ENCODE peak calls at places on chromosomes 13 and 19, in nine cellular contexts. One of them, this sample, is unnamed.

GRCh38 chr13:42807866-42808265 is 26.5 kb downstream of the FAM216B start:
- DNase-seq in activated naive CD8-positive, alpha-beta T cell treated with anti-CD3 and anti-CD28 coated beads, Interleukin-2, amount 50 U/mL, for 16 hours: no peak
- DNase-seq in dermis blood vessel endothelial cell: no peak
- DNase-seq in fibroblast of pulmonary artery: peak; percentile 59
- DNase-seq in Calu3: no peak
- DNase-seq in progenitor cell of endocrine pancreas: no peak
- DNase-seq in iPS-NIHi11: no peak
- DNase-seq in dorsolateral prefrontal cortex: no peak
- DNase-seq in BJ: no peak
- DNase-seq in this sample: no peak

GRCh38 chr13:49220035-49220855 is at the start of gene MLNR:
- DNase-seq in dermis blood vessel endothelial cell: peak; percentile 39
- DNase-seq in progenitor cell of endocrine pancreas: peak; percentile 52
- DNase-seq in dorsolateral prefrontal cortex: no peak
- DNase-seq in activated naive CD8-positive, alpha-beta T cell treated with anti-CD3 and anti-CD28 coated beads, Interleukin-2, amount 50 U/mL, for 16 hours: peak; percentile 6
- DNase-seq in iPS-NIHi11: peak; percentile 86
- DNase-seq in fibroblast of pulmonary artery: no peak
- DNase-seq in BJ: no peak
- DNase-seq in Calu3: peak; percentile 62
- DNase-seq in this sample: peak; percentile 44

GRCh38 chr13:29754486-29754806 is 96.0 kb downstream of the UBL3 start:
- DNase-seq in iPS-NIHi11: peak; percentile 52
- DNase-seq in fibroblast of pulmonary artery: peak; percentile 39
- DNase-seq in progenitor cell of endocrine pancreas: no peak
- DNase-seq in dorsolateral prefrontal cortex: no peak
- DNase-seq in activated naive CD8-positive, alpha-beta T cell treated with anti-CD3 and anti-CD28 coated beads, Interleukin-2, amount 50 U/mL, for 16 hours: no peak
- DNase-seq in Calu3: no peak
- DNase-seq in BJ: no peak
- DNase-seq in dermis blood vessel endothelial cell: peak; percentile 45
- DNase-seq in this sample: no peak

GRCh38 chr13:95724252-95724651 is 47.3 kb downstream of the DNAJC3 start:
- DNase-seq in activated naive CD8-positive, alpha-beta T cell treated with anti-CD3 and anti-CD28 coated beads, Interleukin-2, amount 50 U/mL, for 16 hours: no peak
- DNase-seq in dorsolateral prefrontal cortex: no peak
- DNase-seq in Calu3: no peak
- DNase-seq in fibroblast of pulmonary artery: peak; percentile 27
- DNase-seq in iPS-NIHi11: no peak
- DNase-seq in progenitor cell of endocrine pancreas: no peak
- DNase-seq in BJ: no peak
- DNase-seq in dermis blood vessel endothelial cell: no peak
- DNase-seq in this sample: no peak

GRCh38 chr19:54923276-54923675 is 17.3 kb downstream of the NCR1 start:
- DNase-seq in BJ: no peak
- DNase-seq in dermis blood vessel endothelial cell: no peak
- DNase-seq in iPS-NIHi11: no peak
- DNase-seq in fibroblast of pulmonary artery: no peak
- DNase-seq in dorsolateral prefrontal cortex: no peak
- DNase-seq in activated naive CD8-positive, alpha-beta T cell treated with anti-CD3 and anti-CD28 coated beads, Interleukin-2, amount 50 U/mL, for 16 hours: no peak
- DNase-seq in progenitor cell of endocrine pancreas: no peak
- DNase-seq in Calu3: no peak
- DNase-seq in this sample: no peak

GRCh38 chr19:10701955-10702307 is 692 bp downstream of the QTRT1 start:
- DNase-seq in fibroblast of pulmonary artery: no peak
- DNase-seq in dorsolateral prefrontal cortex: no peak
- DNase-seq in activated naive CD8-positive, alpha-beta T cell treated with anti-CD3 and anti-CD28 coated beads, Interleukin-2, amount 50 U/mL, for 16 hours: no peak
- DNase-seq in progenitor cell of endocrine pancreas: no peak
- DNase-seq in BJ: no peak
- DNase-seq in dermis blood vessel endothelial cell: peak; percentile 15
- DNase-seq in iPS-NIHi11: peak; percentile 69
- DNase-seq in Calu3: no peak
- DNase-seq in this sample: peak; percentile 41

GRCh38 chr13:86765462-86765861 is 905.7 kb upstream of the SLITRK5 start:
- DNase-seq in dorsolateral prefrontal cortex: no peak
- DNase-seq in BJ: no peak
- DNase-seq in activated naive CD8-positive, alpha-beta T cell treated with anti-CD3 and anti-CD28 coated beads, Interleukin-2, amount 50 U/mL, for 16 hours: no peak
- DNase-seq in Calu3: no peak
- DNase-seq in fibroblast of pulmonary artery: no peak
- DNase-seq in progenitor cell of endocrine pancreas: no peak
- DNase-seq in dermis blood vessel endothelial cell: no peak
- DNase-seq in iPS-NIHi11: no peak
- DNase-seq in this sample: no peak

GRCh38 chr13:99351772-99352171 is 44.6 kb upstream of the GPR183 start:
- DNase-seq in activated naive CD8-positive, alpha-beta T cell treated with anti-CD3 and anti-CD28 coated beads, Interleukin-2, amount 50 U/mL, for 16 hours: no peak
- DNase-seq in progenitor cell of endocrine pancreas: no peak
- DNase-seq in BJ: no peak
- DNase-seq in Calu3: no peak
- DNase-seq in dorsolateral prefrontal cortex: no peak
- DNase-seq in iPS-NIHi11: no peak
- DNase-seq in dermis blood vessel endothelial cell: no peak
- DNase-seq in fibroblast of pulmonary artery: no peak
- DNase-seq in this sample: no peak

GRCh38 chr19:15264061-15264932 is 32.0 kb upstream of the EPHX3 start:
- DNase-seq in dermis blood vessel endothelial cell: peak; percentile 81
- DNase-seq in progenitor cell of endocrine pancreas: peak; percentile 71
- DNase-seq in Calu3: peak; percentile 57
- DNase-seq in iPS-NIHi11: peak; percentile 85
- DNase-seq in activated naive CD8-positive, alpha-beta T cell treated with anti-CD3 and anti-CD28 coated beads, Interleukin-2, amount 50 U/mL, for 16 hours: peak; percentile 50
- DNase-seq in dorsolateral prefrontal cortex: peak; percentile 69
- DNase-seq in BJ: no peak
- DNase-seq in fibroblast of pulmonary artery: peak; percentile 80
- DNase-seq in this sample: peak; percentile 77

GRCh38 chr19:28898279-28898678 is 314.7 kb downstream of the UQCRFS1 start:
- DNase-seq in BJ: peak; percentile 34
- DNase-seq in dorsolateral prefrontal cortex: no peak
- DNase-seq in Calu3: no peak
- DNase-seq in progenitor cell of endocrine pancreas: no peak
- DNase-seq in activated naive CD8-positive, alpha-beta T cell treated with anti-CD3 and anti-CD28 coated beads, Interleukin-2, amount 50 U/mL, for 16 hours: no peak
- DNase-seq in iPS-NIHi11: no peak
- DNase-seq in dermis blood vessel endothelial cell: no peak
- DNase-seq in fibroblast of pulmonary artery: no peak
- DNase-seq in this sample: no peak

GRCh38 chr13:99193152-99193551 is 7.5 kb upstream of the UBAC2 start:
- DNase-seq in iPS-NIHi11: no peak
- DNase-seq in fibroblast of pulmonary artery: no peak
- DNase-seq in progenitor cell of endocrine pancreas: no peak
- DNase-seq in Calu3: no peak
- DNase-seq in dorsolateral prefrontal cortex: no peak
- DNase-seq in BJ: no peak
- DNase-seq in activated naive CD8-positive, alpha-beta T cell treated with anti-CD3 and anti-CD28 coated beads, Interleukin-2, amount 50 U/mL, for 16 hours: no peak
- DNase-seq in dermis blood vessel endothelial cell: no peak
- DNase-seq in this sample: peak; percentile 17

GRCh38 chr13:113794764-113795173 is 35.7 kb downstream of the TMEM255B start:
- DNase-seq in fibroblast of pulmonary artery: no peak
- DNase-seq in activated naive CD8-positive, alpha-beta T cell treated with anti-CD3 and anti-CD28 coated beads, Interleukin-2, amount 50 U/mL, for 16 hours: no peak
- DNase-seq in progenitor cell of endocrine pancreas: no peak
- DNase-seq in BJ: no peak
- DNase-seq in dorsolateral prefrontal cortex: no peak
- DNase-seq in Calu3: no peak
- DNase-seq in dermis blood vessel endothelial cell: no peak
- DNase-seq in iPS-NIHi11: no peak
- DNase-seq in this sample: no peak

GRCh38 chr13:101416181-101417042 is at the start of gene NALCN:
- DNase-seq in Calu3: peak; percentile 23
- DNase-seq in fibroblast of pulmonary artery: peak; percentile 9
- DNase-seq in dermis blood vessel endothelial cell: peak; percentile 56
- DNase-seq in iPS-NIHi11: peak; percentile 64
- DNase-seq in BJ: no peak
- DNase-seq in progenitor cell of endocrine pancreas: peak; percentile 21
- DNase-seq in dorsolateral prefrontal cortex: peak; percentile 59
- DNase-seq in activated naive CD8-positive, alpha-beta T cell treated with anti-CD3 and anti-CD28 coated beads, Interleukin-2, amount 50 U/mL, for 16 hours: no peak
- DNase-seq in this sample: no peak

GRCh38 chr13:111575719-111576118 is 255.3 kb downstream of the TEX29 start:
- DNase-seq in dorsolateral prefrontal cortex: no peak
- DNase-seq in activated naive CD8-positive, alpha-beta T cell treated with anti-CD3 and anti-CD28 coated beads, Interleukin-2, amount 50 U/mL, for 16 hours: no peak
- DNase-seq in iPS-NIHi11: no peak
- DNase-seq in progenitor cell of endocrine pancreas: no peak
- DNase-seq in dermis blood vessel endothelial cell: no peak
- DNase-seq in Calu3: no peak
- DNase-seq in fibroblast of pulmonary artery: no peak
- DNase-seq in BJ: no peak
- DNase-seq in this sample: no peak

GRCh38 chr19:53158119-53158656 is 665 bp downstream of the ZNF347 start:
- DNase-seq in progenitor cell of endocrine pancreas: peak; percentile 22
- DNase-seq in dorsolateral prefrontal cortex: peak; percentile 40
- DNase-seq in activated naive CD8-positive, alpha-beta T cell treated with anti-CD3 and anti-CD28 coated beads, Interleukin-2, amount 50 U/mL, for 16 hours: no peak
- DNase-seq in BJ: no peak
- DNase-seq in iPS-NIHi11: peak; percentile 19
- DNase-seq in dermis blood vessel endothelial cell: peak; percentile 38
- DNase-seq in Calu3: no peak
- DNase-seq in fibroblast of pulmonary artery: peak; percentile 23
- DNase-seq in this sample: peak; percentile 52

GRCh38 chr13:64377606-64378005 is 2852.5 kb downstream of the PCDH9 start:
- DNase-seq in iPS-NIHi11: no peak
- DNase-seq in BJ: no peak
- DNase-seq in dorsolateral prefrontal cortex: no peak
- DNase-seq in progenitor cell of endocrine pancreas: no peak
- DNase-seq in activated naive CD8-positive, alpha-beta T cell treated with anti-CD3 and anti-CD28 coated beads, Interleukin-2, amount 50 U/mL, for 16 hours: no peak
- DNase-seq in fibroblast of pulmonary artery: no peak
- DNase-seq in dermis blood vessel endothelial cell: no peak
- DNase-seq in Calu3: no peak
- DNase-seq in this sample: no peak

GRCh38 chr19:55146078-55146647 is 2.8 kb downstream of the TNNT1 start:
- DNase-seq in BJ: no peak
- DNase-seq in iPS-NIHi11: peak; percentile 79
- DNase-seq in progenitor cell of endocrine pancreas: no peak
- DNase-seq in fibroblast of pulmonary artery: peak; percentile 24
- DNase-seq in dorsolateral prefrontal cortex: no peak
- DNase-seq in dermis blood vessel endothelial cell: peak; percentile 31
- DNase-seq in activated naive CD8-positive, alpha-beta T cell treated with anti-CD3 and anti-CD28 coated beads, Interleukin-2, amount 50 U/mL, for 16 hours: no peak
- DNase-seq in Calu3: peak; percentile 67
- DNase-seq in this sample: peak; percentile 33

GRCh38 chr13:75415720-75416119 is 66.2 kb downstream of the TBC1D4 start:
- DNase-seq in dorsolateral prefrontal cortex: no peak
- DNase-seq in fibroblast of pulmonary artery: peak; percentile 86
- DNase-seq in activated naive CD8-positive, alpha-beta T cell treated with anti-CD3 and anti-CD28 coated beads, Interleukin-2, amount 50 U/mL, for 16 hours: no peak
- DNase-seq in iPS-NIHi11: no peak
- DNase-seq in Calu3: no peak
- DNase-seq in dermis blood vessel endothelial cell: peak; percentile 7
- DNase-seq in progenitor cell of endocrine pancreas: no peak
- DNase-seq in BJ: peak; percentile 74
- DNase-seq in this sample: no peak

GRCh38 chr19:58544591-58545285 is 874 bp downstream of the TRIM28 start:
- DNase-seq in dorsolateral prefrontal cortex: no peak
- DNase-seq in BJ: no peak
- DNase-seq in fibroblast of pulmonary artery: peak; percentile 61
- DNase-seq in iPS-NIHi11: peak; percentile 97
- DNase-seq in progenitor cell of endocrine pancreas: peak; percentile 61
- DNase-seq in activated naive CD8-positive, alpha-beta T cell treated with anti-CD3 and anti-CD28 coated beads, Interleukin-2, amount 50 U/mL, for 16 hours: peak; percentile 51
- DNase-seq in Calu3: peak; percentile 88
- DNase-seq in dermis blood vessel endothelial cell: peak; percentile 73
- DNase-seq in this sample: peak; percentile 58

GRCh38 chr19:16106121-16106520 is 5.6 kb upstream of the RAB8A start:
- DNase-seq in dorsolateral prefrontal cortex: no peak
- DNase-seq in fibroblast of pulmonary artery: no peak
- DNase-seq in activated naive CD8-positive, alpha-beta T cell treated with anti-CD3 and anti-CD28 coated beads, Interleukin-2, amount 50 U/mL, for 16 hours: no peak
- DNase-seq in iPS-NIHi11: no peak
- DNase-seq in BJ: no peak
- DNase-seq in progenitor cell of endocrine pancreas: no peak
- DNase-seq in dermis blood vessel endothelial cell: no peak
- DNase-seq in Calu3: no peak
- DNase-seq in this sample: peak; percentile 38

GRCh38 chr19:8487137-8487851 is 15.1 kb downstream of the PRAM1 start:
- DNase-seq in progenitor cell of endocrine pancreas: no peak
- DNase-seq in activated naive CD8-positive, alpha-beta T cell treated with anti-CD3 and anti-CD28 coated beads, Interleukin-2, amount 50 U/mL, for 16 hours: peak; percentile 14
- DNase-seq in Calu3: no peak
- DNase-seq in iPS-NIHi11: no peak
- DNase-seq in BJ: no peak
- DNase-seq in dermis blood vessel endothelial cell: no peak
- DNase-seq in dorsolateral prefrontal cortex: no peak
- DNase-seq in fibroblast of pulmonary artery: no peak
- DNase-seq in this sample: no peak

This sample was measured in colonic mucosa.